ENCODE peak calls at places on chromosomes 4 and X, in four cellular contexts. A is fibroblast of pulmonary artery, O is left ventricle myocardium inferior, R is neural progenitor cell. V is an unnamed sample.

GRCh38 chrX:48569958-48570357 is 4.3 kb upstream of the RBM3 start:
- DNase-seq in A (no peak), O (no peak), R (no peak), V (peak)

GRCh38 chr4:168449740-168450442 is 30.4 kb downstream of the DDX60L start:
- DNase-seq in A (peak), O (no peak), R (no peak), V (peak)

GRCh38 chr4:127922226-127922625 is 41.5 kb downstream of the PLK4 start:
- DNase-seq in A (no peak), O (no peak), R (no peak), V (peak)

GRCh38 chr4:92232566-92232965 is 71.2 kb upstream of the GRID2 start:
- DNase-seq in A (no peak), O (no peak), R (no peak), V (peak)

GRCh38 chr4:158722291-158722916 is 792 bp downstream of the PPID start:
- DNase-seq in A (peak), O (no peak), R (peak), V (peak)

GRCh38 chrX:42725196-42725595 is 52.8 kb downstream of the PPP1R2C start:
- DNase-seq in A (no peak), O (no peak), R (no peak), V (no peak)

GRCh38 chrX:149370097-149370496 is 135.0 kb downstream of the IDS start:
- DNase-seq in A (no peak), O (no peak), R (no peak), V (no peak)

GRCh38 chr4:26806331-26806730 is 54.3 kb upstream of the STIM2 start:
- DNase-seq in A (no peak), O (no peak), R (no peak), V (no peak)

GRCh38 chr4:85968945-85969830 is 390.7 kb downstream of the MAPK10 start:
- DNase-seq in A (peak), O (no peak), R (peak), V (peak)

GRCh38 chrX:46642145-46642544 is 68.6 kb downstream of the CHST7 start:
- DNase-seq in A (peak), O (no peak), R (peak), V (peak)

GRCh38 chr4:7434766-7435150 is at the start of gene PSAPL1:
- DNase-seq in A (peak), O (peak), R (peak), V (peak)

GRCh38 chrX:47619486-47620302 is at the start of gene SYN1:
- DNase-seq in A (peak), O (peak), R (peak), V (peak)

GRCh38 chr4:47531241-47531953 is 46.3 kb downstream of the ATP10D start:
- DNase-seq in A (peak), O (no peak), R (peak), V (peak)

GRCh38 chrX:155956649-155957048 is 40.8 kb upstream of the IL9R start:
- DNase-seq in A (no peak), O (no peak), R (no peak), V (no peak)

GRCh38 chr4:158259955-158260575 is 49.8 kb downstream of the TMEM144 start:
- DNase-seq in A (peak), O (no peak), R (peak), V (peak)

GRCh38 chr4:95296052-95296451 is 252.7 kb downstream of the UNC5C start:
- DNase-seq in A (no peak), O (no peak), R (no peak), V (no peak)

GRCh38 chr4:74953647-74954046 is 20.7 kb downstream of the PARM1 start:
- DNase-seq in A (no peak), O (no peak), R (no peak), V (no peak)

GRCh38 chr4:152115794-152116193 is 355.0 kb upstream of the GATB start:
- DNase-seq in A (no peak), O (no peak), R (no peak), V (no peak)

GRCh38 chr4:26052663-26053534 is 138.9 kb downstream of the SMIM20 start:
- DNase-seq in A (no peak), O (no peak), R (no peak), V (no peak)

GRCh38 chr4:127545271-127545670 is 87.5 kb upstream of the INTU start:
- DNase-seq in A (no peak), O (no peak), R (no peak), V (no peak)

GRCh38 chr4:2596153-2596552 is 59.7 kb downstream of the FAM193A start:
- DNase-seq in A (no peak), O (no peak), R (no peak), V (no peak)

GRCh38 chr4:70586841-70587240 is 5.2 kb upstream of the AMBN start:
- DNase-seq in A (no peak), O (no peak), R (no peak), V (no peak)

GRCh38 chr4:6771229-6771671 is 11.3 kb upstream of the KIAA0232 start:
- DNase-seq in A (no peak), O (peak), R (no peak), V (peak)

GRCh38 chrX:48864210-48864609 is 28.8 kb upstream of the PCSK1N start:
- DNase-seq in A (peak), O (no peak), R (no peak), V (peak)

GRCh38 chr4:162952232-162952631 is 214.5 kb downstream of the NAF1 start:
- DNase-seq in A (peak), O (no peak), R (no peak), V (no peak)

GRCh38 chr4:113762851-113763172 is 1.3 kb upstream of the CAMK2D start:
- DNase-seq in A (no peak), O (no peak), R (no peak), V (no peak)
- TF ChIP-seq CTCF in A (no peak), O (no peak), R (no peak), V (no peak)

DNA sequence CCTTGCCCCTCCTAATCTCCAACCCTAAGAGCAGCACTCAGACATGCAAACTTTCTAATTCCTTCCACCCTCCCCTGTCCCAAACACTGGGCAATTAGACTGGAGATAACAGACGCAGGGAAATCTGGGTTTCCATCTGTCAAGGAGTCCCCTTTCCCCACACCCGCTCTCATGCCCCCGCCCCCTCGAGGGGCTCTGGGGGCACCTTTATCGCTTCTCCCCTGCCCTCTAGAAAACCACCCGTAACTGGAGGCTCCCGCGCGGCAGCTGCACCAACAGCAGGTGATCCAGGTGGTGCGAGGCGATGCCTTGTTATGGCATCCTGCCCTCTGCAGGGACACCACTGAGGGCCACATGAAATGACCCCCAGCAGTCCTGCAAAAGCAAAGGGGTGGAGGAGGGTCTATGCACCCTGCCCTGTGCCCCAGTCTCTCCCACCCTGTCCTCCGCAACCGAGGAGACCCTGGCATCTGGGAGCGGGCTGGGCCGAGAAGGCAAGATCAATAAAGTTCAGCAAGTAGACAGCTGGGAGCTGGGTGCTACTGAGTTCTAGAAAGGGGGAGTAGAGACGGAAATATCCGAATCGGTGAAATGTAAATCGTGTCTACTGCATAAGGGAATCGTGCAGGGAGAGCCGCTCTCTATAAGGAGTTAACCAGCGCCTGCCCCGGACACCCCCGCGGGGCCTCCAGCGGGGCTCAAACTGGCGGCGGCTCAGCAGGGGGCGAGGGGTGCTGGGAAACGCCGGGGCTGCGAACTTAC is 1.6 kb downstream of the KCTD8 start:
- DNase-seq in A (no peak), O (no peak), R (peak), V (no peak)
- H3K4me3 ChIP-seq in A (peak), O (peak), R (peak), V (peak)

DNA sequence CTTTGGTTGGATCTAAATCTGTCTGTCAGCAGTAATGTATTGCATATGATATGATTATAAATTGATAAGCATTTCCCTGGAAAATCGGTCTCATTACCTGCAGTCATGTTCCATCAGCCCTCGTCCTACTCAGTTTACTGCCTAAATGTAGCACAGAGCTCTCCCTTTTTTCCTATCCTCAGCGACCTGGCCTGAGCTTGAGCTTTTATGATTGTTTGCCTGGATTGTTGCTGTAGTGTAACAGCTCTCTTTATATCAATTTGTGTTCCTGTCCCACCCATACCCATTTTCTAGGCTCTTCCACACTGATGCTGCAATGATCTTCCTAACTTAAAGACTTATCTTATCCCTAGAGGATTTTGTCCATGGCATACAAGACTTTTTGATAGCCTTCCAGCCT is 95.7 kb downstream of the FRAS1 start:
- DNase-seq in A (no peak), O (no peak), R (no peak), V (no peak)
- TF ChIP-seq CTCF in A (no peak), O (no peak), R (no peak), V (no peak)

GRCh38 chr4:109816894-109817293 is 1.3 kb downstream of the GAR1 start:
- DNase-seq in A (no peak), O (no peak), R (no peak), V (no peak)
- H3K4me3 ChIP-seq in A (peak), O (no peak), R (peak), V (peak)

DNA sequence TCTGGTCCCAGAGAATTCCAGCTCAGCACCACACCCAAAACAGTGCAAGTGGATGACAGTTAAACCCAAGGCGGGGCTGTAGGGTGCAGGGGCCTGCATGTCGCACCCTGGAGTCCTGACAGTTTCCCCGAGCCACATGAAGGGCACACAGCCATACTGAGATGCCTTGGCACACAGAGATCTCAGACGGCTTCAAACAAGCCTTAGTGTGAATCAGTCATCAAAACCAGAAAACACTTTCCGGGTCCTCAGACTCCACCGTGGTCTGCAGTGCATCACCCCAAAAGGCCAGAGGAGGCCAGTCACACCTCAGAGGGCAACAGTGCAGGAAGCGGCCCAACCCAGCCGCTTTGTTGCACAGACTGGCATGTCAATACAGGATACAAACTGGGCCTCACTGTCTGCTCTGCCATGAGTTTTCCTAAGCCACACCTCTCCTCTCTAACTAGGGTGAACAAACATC is 64.6 kb upstream of the ENPP6 start:
- DNase-seq in A (no peak), O (no peak), R (peak), V (no peak)
- TF ChIP-seq CTCF in A (no peak), O (peak), R (peak), V (no peak)